ENCODE peak calls at places on chromosomes 6 and 20, in six cellular contexts. Y is GM23338, A is ovary, U is psoas muscle, F is astrocyte, X is RWPE2. Q is an unnamed sample.
A peak's percentile ranks its signal among the peaks of the same experiment; 100 is the strongest.

GRCh38 chr6:129510930-129511329 is 199.0 kb downstream of the ARHGAP18 start:
- DNase-seq in X (no peak), F (peak; percentile 39), A (no peak), Y (no peak), U (no peak), Q (no peak)

GRCh38 chr20:1671891-1672669 is 14.5 kb upstream of the SIRPG start:
- DNase-seq in X (no peak), A (no peak), Y (no peak), U (no peak), F (no peak), Q (no peak)

GRCh38 chr6:81808834-81809598 is 56.5 kb upstream of the TENT5A start:
- DNase-seq in F (no peak), U (no peak), X (no peak), Y (no peak), A (peak; percentile 45), Q (peak; percentile 71)

GRCh38 chr20:60244373-60245146 is 286.3 kb downstream of the CDH26 start:
- DNase-seq in U (no peak), Y (no peak), X (no peak), F (no peak), A (no peak), Q (no peak)

GRCh38 chr6:5403619-5404018 is 142.3 kb downstream of the FARS2 start:
- DNase-seq in F (peak; percentile 27), A (no peak), X (no peak), U (no peak), Y (no peak), Q (no peak)

GRCh38 chr6:24864345-24864744 is 65.6 kb upstream of the ARMH2 start:
- DNase-seq in Y (no peak), A (no peak), U (no peak), X (no peak), F (peak; percentile 35), Q (no peak)

GRCh38 chr6:34391023-34391485 is 1.4 kb downstream of the NUDT3 start:
- DNase-seq in A (no peak), X (no peak), F (peak; percentile 67), Y (peak; percentile 16), U (peak; percentile 73), Q (peak; percentile 59)

GRCh38 chr6:142856857-142857608 is 87.9 kb downstream of the HIVEP2 start:
- DNase-seq in F (no peak), Y (no peak), A (no peak), X (no peak), U (no peak), Q (no peak)

GRCh38 chr6:34585512-34586045 is 29.4 kb upstream of the SPDEF start:
- DNase-seq in X (no peak), A (no peak), F (peak; percentile 70), U (no peak), Y (no peak), Q (no peak)

GRCh38 chr20:53711333-53712211 is 117.9 kb upstream of the ZNF217 start:
- DNase-seq in X (no peak), Y (peak; percentile 12), A (no peak), F (no peak), U (no peak), Q (no peak)

GRCh38 chr20:23254505-23254904 is 96.1 kb upstream of the NXT1 start:
- DNase-seq in F (no peak), Y (no peak), X (no peak), U (no peak), A (no peak), Q (no peak)

GRCh38 chr6:169048806-169049205 is 204.8 kb downstream of the THBS2 start:
- DNase-seq in A (no peak), U (no peak), X (no peak), F (no peak), Y (no peak), Q (no peak)

GRCh38 chr6:142878407-142878806 is 66.6 kb downstream of the HIVEP2 start:
- DNase-seq in U (no peak), A (no peak), X (no peak), F (no peak), Y (no peak), Q (no peak)

GRCh38 chr6:88725111-88725711 is 238.2 kb downstream of the RNGTT start:
- DNase-seq in A (no peak), U (peak; percentile 53), Y (peak; percentile 96), X (no peak), F (peak; percentile 88), Q (no peak)

DNA sequence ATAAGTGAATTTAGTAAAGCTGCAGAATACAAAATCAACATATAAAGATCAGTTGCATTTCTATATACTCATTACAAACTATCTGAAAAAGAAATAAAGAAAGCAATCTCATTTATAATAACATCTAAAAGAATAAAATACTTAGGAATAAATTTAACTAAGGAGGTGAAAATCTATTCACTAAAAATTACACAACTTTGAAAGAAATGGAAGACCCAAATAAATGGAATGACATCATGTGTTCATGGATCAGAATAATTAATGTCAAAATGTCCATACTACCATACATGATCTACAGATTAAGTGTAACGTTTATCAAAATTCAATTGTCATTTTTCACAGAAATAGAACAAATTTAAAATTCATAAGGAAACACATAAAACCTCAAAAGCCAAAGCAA is 194.9 kb downstream of the TINAG start:
- DNase-seq in Y (no peak), A (no peak), X (no peak), U (no peak), F (no peak), Q (no peak)
- H3K4me1 ChIP-seq in Y (no peaks in the 10 kb centered on the region), A (no peaks in the 10 kb centered on the region), X (no peaks in the 10 kb centered on the region), U (no peaks in the 10 kb centered on the region), F (no peaks in the 10 kb centered on the region), Q (no peaks in the 10 kb centered on the region)

DNA sequence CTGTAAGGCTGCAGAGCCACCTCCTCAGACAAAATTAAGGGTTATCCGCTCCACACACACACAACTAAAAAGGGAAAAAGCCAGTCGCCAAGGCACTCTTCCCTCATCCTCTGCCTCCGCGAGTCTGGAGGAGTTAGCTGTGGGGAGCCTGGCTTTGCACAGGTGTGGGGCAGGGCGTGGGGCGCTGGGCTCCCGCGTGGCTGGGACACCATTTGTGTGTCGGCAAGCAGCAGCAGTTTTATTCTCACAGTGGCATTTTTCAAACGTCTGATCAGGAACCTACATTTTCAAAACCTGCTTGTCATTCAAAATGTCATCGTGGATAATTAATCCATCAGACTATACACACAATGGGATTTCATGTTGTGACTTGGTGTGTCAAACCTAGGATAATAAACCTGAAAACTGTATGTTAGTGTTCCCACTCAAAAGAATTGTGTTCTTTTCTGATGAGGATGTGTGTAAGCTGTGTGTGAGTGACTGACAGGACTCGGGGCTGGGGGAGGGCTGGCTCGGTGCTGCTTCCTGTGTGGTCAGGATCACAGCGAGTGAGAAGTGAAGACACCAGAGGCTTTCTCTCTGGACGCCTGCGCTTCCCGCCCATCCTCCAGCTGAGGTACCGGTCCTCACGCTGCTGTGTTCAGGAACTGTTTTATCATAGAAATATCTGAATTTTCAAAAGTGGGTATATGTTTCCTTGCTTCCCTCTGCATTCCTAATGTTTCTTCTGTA is 83.1 kb downstream of the IRF4 start:
- DNase-seq in Y (no peak), U (no peak), X (no peak), A (no peak), F (no peak), Q (no peak)
- H3K4me1 ChIP-seq in Y (no peaks in the 10 kb centered on the region), U (no peaks in the 10 kb centered on the region), X (no peaks in the 10 kb centered on the region), A (no peaks in the 10 kb centered on the region), F (no peaks in the 10 kb centered on the region), Q (no peaks in the 10 kb centered on the region)

GRCh38 chr20:21309678-21310467 is 6.7 kb downstream of the XRN2 start:
- DNase-seq in Y (no peak), A (no peak), U (no peak), X (no peak), F (no peak), Q (no peak)

GRCh38 chr20:21308340-21308739 is 5.2 kb downstream of the XRN2 start:
- DNase-seq in F (no peak), X (no peak), A (no peak), Y (no peak), U (no peak), Q (no peak)

GRCh38 chr20:21315138-21315537 is 12.0 kb downstream of the XRN2 start:
- DNase-seq in F (peak; percentile 94), X (no peak), Y (no peak), U (no peak), A (no peak), Q (no peak)

GRCh38 chr20:21312813-21313471 is 9.8 kb downstream of the XRN2 start:
- DNase-seq in A (no peak), F (no peak), X (no peak), U (no peak), Y (no peak), Q (no peak)
- H3K4me1 ChIP-seq in A (peaks cover 1% of the 10 kb centered on the region), F (peaks cover 4% of the 10 kb centered on the region), X (peaks cover 26% of the 10 kb centered on the region), U (peaks cover 23% of the 10 kb centered on the region), Y (peaks cover 57% of the 10 kb centered on the region), Q (peaks cover 4% of the 10 kb centered on the region)

DNA sequence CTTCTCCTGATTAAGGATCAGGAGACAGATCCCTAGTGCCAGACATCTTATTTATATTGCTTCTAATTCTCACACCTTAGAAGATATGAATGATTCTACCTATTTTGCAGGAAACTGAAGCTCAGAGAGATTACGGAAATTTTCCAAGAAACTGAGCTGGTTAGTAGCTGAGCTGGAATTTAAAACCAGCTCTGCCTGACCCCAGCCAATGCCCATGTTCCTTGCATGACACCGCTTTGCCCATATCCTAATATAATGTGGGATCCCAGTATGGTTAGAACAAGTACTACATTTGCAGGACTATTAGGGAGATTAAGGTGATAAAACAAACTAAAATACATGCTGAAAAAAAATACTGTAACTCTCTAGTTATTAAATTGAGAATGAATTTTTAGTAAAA is 1.9 kb downstream of the TMEM30A start:
- DNase-seq in Y (no peak), F (no peak), A (no peak), X (no peak), U (no peak), Q (no peak)
- H3K4me1 ChIP-seq in Y (peaks cover 45% of the 10 kb centered on the region), F (peaks cover 22% of the 10 kb centered on the region), A (peaks cover 9% of the 10 kb centered on the region), X (peaks cover 64% of the 10 kb centered on the region), U (peaks cover 51% of the 10 kb centered on the region), Q (no peaks in the 10 kb centered on the region)

GRCh38 chr6:41565701-41566100 is 19.5 kb downstream of the FOXP4 start:
- DNase-seq in U (peak; percentile 28), X (no peak), Y (no peak), F (no peak), A (no peak), Q (no peak)

GRCh38 chr6:41568202-41568584 is 22.0 kb downstream of the FOXP4 start:
- DNase-seq in F (no peak), U (no peak), Y (no peak), X (no peak), A (no peak), Q (no peak)

GRCh38 chr6:41564448-41565142 is 18.4 kb downstream of the FOXP4 start:
- DNase-seq in Y (no peak), A (no peak), F (no peak), U (peak; percentile 12), X (no peak), Q (no peak)

GRCh38 chr6:41568585-41569384 is 22.6 kb downstream of the FOXP4 start:
- DNase-seq in U (no peak), A (no peak), X (no peak), Y (no peak), F (no peak), Q (no peak)

GRCh38 chr6:41566961-41567360 is 20.8 kb downstream of the FOXP4 start:
- DNase-seq in A (no peak), F (no peak), X (no peak), Y (no peak), U (no peak), Q (no peak)
- H3K4me1 ChIP-seq in A (no peaks in the 10 kb centered on the region), F (peaks cover 10% of the 10 kb centered on the region), X (no peaks in the 10 kb centered on the region), Y (peaks cover 56% of the 10 kb centered on the region), U (peaks cover 14% of the 10 kb centered on the region), Q (no peaks in the 10 kb centered on the region)

GRCh38 chr6:52577022-52577777 is at the start of gene TRAM2:
- DNase-seq in U (peak; percentile 92), X (peak; percentile 75), A (peak; percentile 90), F (peak; percentile 62), Y (peak; percentile 90), Q (peak; percentile 90)
- H3K4me1 ChIP-seq in U (peaks cover 19% of the 10 kb centered on the region), X (peaks cover 26% of the 10 kb centered on the region), A (peaks cover 11% of the 10 kb centered on the region), F (peaks cover 38% of the 10 kb centered on the region), Y (peaks cover 47% of the 10 kb centered on the region), Q (peaks cover 2% of the 10 kb centered on the region)

GRCh38 chr6:113364781-113365545 is 492.2 kb upstream of the MARCKS start:
- DNase-seq in A (no peak), X (no peak), Y (no peak), F (peak; percentile 75), U (no peak), Q (no peak)
- H3K4me1 ChIP-seq in A (no peaks in the 10 kb centered on the region), X (peaks cover 53% of the 10 kb centered on the region), Y (peaks cover 37% of the 10 kb centered on the region), F (peaks cover 42% of the 10 kb centered on the region), U (no peaks in the 10 kb centered on the region), Q (no peaks in the 10 kb centered on the region)

Q was measured in aorta.